ENCODE peak calls at places on chromosomes 3 and 15, in nine cellular contexts. One of them, this sample, is unnamed.

GRCh38 chr3:26932752-26933151 is 310.2 kb downstream of the LRRC3B start:
- DNase-seq in heart left ventricle: no peak
- DNase-seq in colonic mucosa: no peak
- DNase-seq in tibial nerve: no peak
- DNase-seq in tibial artery: no peak
- DNase-seq in cardiac muscle cell: no peak
- DNase-seq in fibroblast of lung: no peak
- DNase-seq in PC-3: no peak
- DNase-seq in left lung: no peak
- DNase-seq in this sample: no peak

GRCh38 chr15:90571063-90571541 is 41.4 kb downstream of the CRTC3 start:
- DNase-seq in heart left ventricle: no peak
- DNase-seq in colonic mucosa: peak; percentile 85
- DNase-seq in tibial nerve: peak; percentile 46
- DNase-seq in tibial artery: peak; percentile 72
- DNase-seq in cardiac muscle cell: no peak
- DNase-seq in fibroblast of lung: no peak
- DNase-seq in PC-3: peak; percentile 91
- DNase-seq in left lung: peak; percentile 64
- DNase-seq in this sample: peak; percentile 38

GRCh38 chr15:40248006-40248783 is 9.3 kb downstream of the PAK6 start:
- DNase-seq in heart left ventricle: no peak
- DNase-seq in colonic mucosa: no peak
- DNase-seq in tibial nerve: no peak
- DNase-seq in tibial artery: peak; percentile 18
- DNase-seq in cardiac muscle cell: no peak
- DNase-seq in fibroblast of lung: no peak
- DNase-seq in PC-3: no peak
- DNase-seq in left lung: peak; percentile 24
- DNase-seq in this sample: peak; percentile 16

GRCh38 chr3:127156651-127157050 is 36.3 kb upstream of the PRR23E start:
- DNase-seq in heart left ventricle: no peak
- DNase-seq in colonic mucosa: no peak
- DNase-seq in tibial nerve: no peak
- DNase-seq in tibial artery: no peak
- DNase-seq in cardiac muscle cell: no peak
- DNase-seq in fibroblast of lung: no peak
- DNase-seq in PC-3: no peak
- DNase-seq in left lung: peak; percentile 16
- DNase-seq in this sample: no peak

GRCh38 chr3:87771338-87772059 is 287.3 kb downstream of the CGGBP1 start:
- DNase-seq in heart left ventricle: no peak
- DNase-seq in colonic mucosa: peak; percentile 20
- DNase-seq in tibial nerve: no peak
- DNase-seq in tibial artery: no peak
- DNase-seq in cardiac muscle cell: peak; percentile 5
- DNase-seq in fibroblast of lung: no peak
- DNase-seq in PC-3: peak; percentile 62
- DNase-seq in left lung: peak; percentile 36
- DNase-seq in this sample: no peak

GRCh38 chr3:125386811-125387210 is 11.7 kb upstream of the ZNF148 start:
- DNase-seq in heart left ventricle: no peak
- DNase-seq in colonic mucosa: no peak
- DNase-seq in tibial nerve: no peak
- DNase-seq in tibial artery: peak; percentile 28
- DNase-seq in cardiac muscle cell: peak; percentile 89
- DNase-seq in fibroblast of lung: peak; percentile 71
- DNase-seq in PC-3: no peak
- DNase-seq in left lung: no peak
- DNase-seq in this sample: no peak

GRCh38 chr15:73212424-73212823 is 156.3 kb downstream of the HCN4 start:
- DNase-seq in heart left ventricle: no peak
- DNase-seq in colonic mucosa: no peak
- DNase-seq in tibial nerve: no peak
- DNase-seq in tibial artery: no peak
- DNase-seq in cardiac muscle cell: peak; percentile 36
- DNase-seq in fibroblast of lung: peak; percentile 18
- DNase-seq in PC-3: no peak
- DNase-seq in left lung: no peak
- DNase-seq in this sample: no peak

GRCh38 chr15:77031376-77032050 is 36.6 kb downstream of the PSTPIP1 start:
- DNase-seq in heart left ventricle: peak; percentile 61
- DNase-seq in colonic mucosa: peak; percentile 30
- DNase-seq in tibial nerve: no peak
- DNase-seq in tibial artery: no peak
- DNase-seq in cardiac muscle cell: no peak
- DNase-seq in fibroblast of lung: no peak
- DNase-seq in PC-3: no peak
- DNase-seq in left lung: peak; percentile 35
- DNase-seq in this sample: no peak

GRCh38 chr15:67968564-67969440 is 85.3 kb upstream of the PIAS1 start:
- DNase-seq in heart left ventricle: no peak
- DNase-seq in colonic mucosa: no peak
- DNase-seq in tibial nerve: no peak
- DNase-seq in tibial artery: no peak
- DNase-seq in cardiac muscle cell: no peak
- DNase-seq in fibroblast of lung: no peak
- DNase-seq in PC-3: no peak
- DNase-seq in left lung: no peak
- DNase-seq in this sample: no peak

GRCh38 chr15:55937040-55937439 is 56.4 kb downstream of the NEDD4 start:
- DNase-seq in heart left ventricle: no peak
- DNase-seq in colonic mucosa: no peak
- DNase-seq in tibial nerve: no peak
- DNase-seq in tibial artery: no peak
- DNase-seq in cardiac muscle cell: peak; percentile 83
- DNase-seq in fibroblast of lung: peak; percentile 82
- DNase-seq in PC-3: no peak
- DNase-seq in left lung: no peak
- DNase-seq in this sample: no peak

GRCh38 chr15:74830868-74831267 is 4.4 kb downstream of the CPLX3 start:
- DNase-seq in heart left ventricle: no peak
- DNase-seq in colonic mucosa: no peak
- DNase-seq in tibial nerve: no peak
- DNase-seq in tibial artery: no peak
- DNase-seq in cardiac muscle cell: no peak
- DNase-seq in fibroblast of lung: no peak
- DNase-seq in PC-3: no peak
- DNase-seq in left lung: no peak
- DNase-seq in this sample: peak; percentile 48

GRCh38 chr3:149179225-149179624 is 42.4 kb downstream of the CP start:
- DNase-seq in heart left ventricle: no peak
- DNase-seq in colonic mucosa: no peak
- DNase-seq in tibial nerve: no peak
- DNase-seq in tibial artery: no peak
- DNase-seq in cardiac muscle cell: peak; percentile 47
- DNase-seq in fibroblast of lung: peak; percentile 48
- DNase-seq in PC-3: peak; percentile 68
- DNase-seq in left lung: no peak
- DNase-seq in this sample: no peak

GRCh38 chr3:40672861-40673260 is 148.1 kb downstream of the ZNF621 start:
- DNase-seq in heart left ventricle: no peak
- DNase-seq in colonic mucosa: no peak
- DNase-seq in tibial nerve: no peak
- DNase-seq in tibial artery: no peak
- DNase-seq in cardiac muscle cell: no peak
- DNase-seq in fibroblast of lung: no peak
- DNase-seq in PC-3: no peak
- DNase-seq in left lung: no peak
- DNase-seq in this sample: no peak

GRCh38 chr3:101725192-101725889 is 927 bp downstream of the CEP97 start:
- DNase-seq in heart left ventricle: peak; percentile 70
- DNase-seq in colonic mucosa: peak; percentile 55
- DNase-seq in tibial nerve: peak; percentile 24
- DNase-seq in tibial artery: peak; percentile 44
- DNase-seq in cardiac muscle cell: peak; percentile 18
- DNase-seq in fibroblast of lung: peak; percentile 18
- DNase-seq in PC-3: peak; percentile 16
- DNase-seq in left lung: no peak
- DNase-seq in this sample: peak; percentile 19

GRCh38 chr15:81001180-81002003 is 669 bp downstream of the TLNRD1 start:
- DNase-seq in heart left ventricle: peak; percentile 84
- DNase-seq in colonic mucosa: peak; percentile 68
- DNase-seq in tibial nerve: peak; percentile 47
- DNase-seq in tibial artery: peak; percentile 57
- DNase-seq in cardiac muscle cell: peak; percentile 47
- DNase-seq in fibroblast of lung: peak; percentile 41
- DNase-seq in PC-3: peak; percentile 50
- DNase-seq in left lung: peak; percentile 70
- DNase-seq in this sample: peak; percentile 73

GRCh38 chr3:84943379-84943778 is 15.4 kb upstream of the CADM2 start:
- DNase-seq in heart left ventricle: no peak
- DNase-seq in colonic mucosa: no peak
- DNase-seq in tibial nerve: no peak
- DNase-seq in tibial artery: no peak
- DNase-seq in cardiac muscle cell: no peak
- DNase-seq in fibroblast of lung: no peak
- DNase-seq in PC-3: peak; percentile 15
- DNase-seq in left lung: no peak
- DNase-seq in this sample: no peak
- TF ChIP-seq CTCF in heart left ventricle: no peak
- TF ChIP-seq CTCF in colonic mucosa: no peak
- TF ChIP-seq CTCF in tibial nerve: peak; percentile 31
- TF ChIP-seq CTCF in tibial artery: no peak
- TF ChIP-seq CTCF in cardiac muscle cell: no peak
- TF ChIP-seq CTCF in fibroblast of lung: no peak
- TF ChIP-seq CTCF in PC-3: peak; percentile 55
- TF ChIP-seq CTCF in left lung: no peak
- TF ChIP-seq CTCF in this sample: no peak

GRCh38 chr3:71051893-71052687 is 531.4 kb downstream of the FOXP1 start:
- DNase-seq in heart left ventricle: no peak
- DNase-seq in colonic mucosa: no peak
- DNase-seq in tibial nerve: no peak
- DNase-seq in tibial artery: no peak
- DNase-seq in cardiac muscle cell: peak; percentile 67
- DNase-seq in fibroblast of lung: peak; percentile 64
- DNase-seq in PC-3: peak; percentile 78
- DNase-seq in left lung: no peak
- DNase-seq in this sample: no peak
- H3K4me1 ChIP-seq in heart left ventricle: peaks cover 95% of the 10 kb centered on the region
- H3K4me1 ChIP-seq in colonic mucosa: peaks cover 22% of the 10 kb centered on the region
- H3K4me1 ChIP-seq in tibial nerve: peaks cover 54% of the 10 kb centered on the region
- H3K4me1 ChIP-seq in tibial artery: peaks cover 66% of the 10 kb centered on the region
- H3K4me1 ChIP-seq in cardiac muscle cell: peaks cover 37% of the 10 kb centered on the region
- H3K4me1 ChIP-seq in fibroblast of lung: peaks cover 29% of the 10 kb centered on the region
- H3K4me1 ChIP-seq in PC-3: peaks cover 80% of the 10 kb centered on the region
- H3K4me1 ChIP-seq in left lung: peaks cover 87% of the 10 kb centered on the region
- H3K4me1 ChIP-seq in this sample: peaks cover 98% of the 10 kb centered on the region

GRCh38 chr15:25055356-25056068 is 100.7 kb downstream of the SNRPN start:
- DNase-seq in heart left ventricle: no peak
- DNase-seq in colonic mucosa: peak; percentile 9
- DNase-seq in tibial nerve: peak; percentile 2
- DNase-seq in tibial artery: no peak
- DNase-seq in cardiac muscle cell: no peak
- DNase-seq in fibroblast of lung: no peak
- DNase-seq in PC-3: no peak
- DNase-seq in left lung: no peak
- DNase-seq in this sample: no peak
- H3K9me3 ChIP-seq in heart left ventricle: peaks cover 42% of the 10 kb centered on the region
- H3K9me3 ChIP-seq in colonic mucosa: peaks cover 14% of the 10 kb centered on the region
- H3K9me3 ChIP-seq in tibial nerve: peaks cover 10% of the 10 kb centered on the region
- H3K9me3 ChIP-seq in tibial artery: peaks cover 29% of the 10 kb centered on the region
- H3K9me3 ChIP-seq in cardiac muscle cell: peaks cover 17% of the 10 kb centered on the region
- H3K9me3 ChIP-seq in fibroblast of lung: peaks cover 23% of the 10 kb centered on the region
- H3K9me3 ChIP-seq in PC-3: peaks cover 74% of the 10 kb centered on the region
- H3K9me3 ChIP-seq in left lung: peaks cover 99% of the 10 kb centered on the region
- H3K9me3 ChIP-seq in this sample: peaks cover 100% of the 10 kb centered on the region

DNA sequence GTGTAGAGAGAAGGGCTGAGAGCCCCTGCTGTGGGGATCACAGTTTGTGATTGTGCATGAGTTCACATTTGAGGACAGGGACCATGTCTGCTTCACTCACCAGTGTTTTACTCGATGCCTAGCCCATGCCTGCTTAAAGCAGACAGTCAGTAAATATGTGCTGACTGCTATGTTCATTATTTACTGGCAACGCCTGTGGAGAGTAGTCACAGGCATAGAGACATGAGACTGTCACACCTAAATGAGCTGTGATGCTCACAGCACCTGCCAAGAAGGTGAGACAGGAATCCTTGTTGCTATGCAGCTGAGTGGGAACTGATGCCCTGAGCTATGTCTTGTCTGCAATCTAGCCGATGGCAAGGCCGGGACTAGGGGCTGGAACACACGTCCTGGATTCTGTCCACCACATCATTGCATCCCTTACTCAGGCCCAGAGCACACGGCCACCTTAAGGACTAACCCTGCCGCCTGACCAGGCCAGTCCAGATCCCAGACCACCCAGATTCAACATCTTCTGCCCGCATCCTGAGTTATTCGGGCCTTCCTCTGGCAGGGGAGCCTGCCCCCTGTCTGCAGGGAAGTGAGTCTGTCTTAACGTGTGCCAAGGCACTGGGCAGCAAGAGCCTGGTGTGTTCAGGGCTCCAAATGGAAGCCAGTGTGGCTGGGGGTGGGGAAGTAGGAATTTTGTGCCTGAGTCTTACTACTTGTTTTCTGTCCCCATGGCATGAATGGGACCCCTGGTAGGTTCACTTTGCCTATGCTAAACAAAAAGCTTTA is 44.8 kb downstream of the FGD5 start:
- DNase-seq in heart left ventricle: no peak
- DNase-seq in colonic mucosa: no peak
- DNase-seq in tibial nerve: no peak
- DNase-seq in tibial artery: peak; percentile 32
- DNase-seq in cardiac muscle cell: no peak
- DNase-seq in fibroblast of lung: no peak
- DNase-seq in PC-3: no peak
- DNase-seq in left lung: no peak
- DNase-seq in this sample: no peak
- TF ChIP-seq CTCF in heart left ventricle: peak; percentile 10
- TF ChIP-seq CTCF in colonic mucosa: no peak
- TF ChIP-seq CTCF in tibial nerve: no peak
- TF ChIP-seq CTCF in tibial artery: peak; percentile 11
- TF ChIP-seq CTCF in cardiac muscle cell: peak; percentile 24
- TF ChIP-seq CTCF in fibroblast of lung: peak; percentile 27
- TF ChIP-seq CTCF in PC-3: peak; percentile 44
- TF ChIP-seq CTCF in left lung: no peak
- TF ChIP-seq CTCF in this sample: peak; percentile 45

This sample was measured in left ventricle myocardium inferior.